ENCODE peak calls at places on chromosomes 5 and 9, in seven cellular contexts. S is heart right ventricle; I is PC-9; N is B cell; L is stimulated activated CD8-positive, alpha-beta memory T cell treated with anti-CD3 and anti-CD28 coated beads, Interleukin-12 subunit alpha, Interleukin-12 subunit beta, amount 100 ng/mL, for 4 hours; W is fibroblast of mammary gland; A is nucleus accumbens. M is an unnamed sample.

GRCh38 chr5:38825494-38825893 is 20.3 kb upstream of the OSMR start:
- DNase-seq in S (no peak), I (no peak), N (no peak), L (no peak), W (peak), A (no peak), M (peak)

GRCh38 chr5:38249286-38249685 is 9.1 kb upstream of the EGFLAM start:
- DNase-seq in S (no peak), I (no peak), N (no peak), L (no peak), W (no peak), A (no peak), M (no peak)

GRCh38 chr5:152532714-152533113 is 127.6 kb upstream of the NMUR2 start:
- DNase-seq in S (peak), I (peak), N (no peak), L (no peak), W (peak), A (no peak), M (peak)

GRCh38 chr5:78600656-78601452 is 47.7 kb downstream of the LHFPL2 start:
- DNase-seq in S (no peak), I (no peak), N (no peak), L (no peak), W (peak), A (no peak), M (peak)

GRCh38 chr5:38208782-38209378 is 49.5 kb upstream of the EGFLAM start:
- DNase-seq in S (peak), I (peak), N (no peak), L (no peak), W (peak), A (peak), M (peak)

GRCh38 chr5:10288600-10289213 is 19.0 kb downstream of the CMBL start:
- DNase-seq in S (peak), I (peak), N (peak), L (no peak), W (no peak), A (no peak), M (no peak)

GRCh38 chr5:74409166-74409706 is 231.3 kb downstream of the ENC1 start:
- DNase-seq in S (no peak), I (no peak), N (no peak), L (no peak), W (no peak), A (no peak), M (no peak)

GRCh38 chr5:31886206-31886605 is 247.3 kb downstream of the PDZD2 start:
- DNase-seq in S (no peak), I (no peak), N (no peak), L (no peak), W (no peak), A (peak), M (no peak)

GRCh38 chr5:154713615-154714125 is 41.5 kb upstream of the LARP1 start:
- DNase-seq in S (no peak), I (peak), N (no peak), L (no peak), W (no peak), A (peak), M (peak)

GRCh38 chr5:120432861-120433260 is 31.2 kb upstream of the PRR16 start:
- DNase-seq in S (no peak), I (no peak), N (no peak), L (no peak), W (no peak), A (no peak), M (no peak)

GRCh38 chr5:10355071-10355889 is 1.8 kb downstream of the MARCHF6 start:
- DNase-seq in S (no peak), I (peak), N (peak), L (no peak), W (peak), A (no peak), M (peak)

GRCh38 chr5:165333623-165334022 is 1828.2 kb downstream of the MAT2B start:
- DNase-seq in S (no peak), I (no peak), N (no peak), L (no peak), W (no peak), A (no peak), M (peak)

GRCh38 chr9:81082251-81082650 is 607.1 kb downstream of the TLE1 start:
- DNase-seq in S (no peak), I (no peak), N (no peak), L (no peak), W (peak), A (no peak), M (no peak)

GRCh38 chr5:16600397-16600796 is 16.4 kb downstream of the RETREG1 start:
- DNase-seq in S (peak), I (no peak), N (no peak), L (no peak), W (peak), A (peak), M (peak)

GRCh38 chr9:88831783-88832407 is 159.4 kb upstream of the S1PR3 start:
- DNase-seq in S (no peak), I (no peak), N (no peak), L (no peak), W (no peak), A (no peak), M (no peak)

GRCh38 chr9:33133186-33133585 is 34.0 kb downstream of the B4GALT1 start:
- DNase-seq in S (no peak), I (no peak), N (peak), L (no peak), W (peak), A (no peak), M (no peak)

GRCh38 chr9:127245637-127246164 is 18.9 kb upstream of the GARNL3 start:
- DNase-seq in S (no peak), I (no peak), N (no peak), L (no peak), W (no peak), A (no peak), M (no peak)

GRCh38 chr9:107789001-107789710 is 299.6 kb upstream of the KLF4 start:
- DNase-seq in S (no peak), I (no peak), N (no peak), L (no peak), W (peak), A (no peak), M (no peak)